ENCODE peak calls at places on chromosomes 11 and 22, in seven cellular contexts. W is C1 segment of cervical spinal cord; R is AG08396; E is activated CD8-positive, alpha-beta memory T cell treated with anti-CD3 and anti-CD28 coated beads for 1 hour; O is stimulated activated CD8-positive, alpha-beta memory T cell treated with anti-CD3 and anti-CD28 coated beads, Interleukin-7, amount 100 ng/mL, for 1 hour; Z is naive thymus-derived CD8-positive, alpha-beta T cell; Q is astrocyte of the spinal cord. S is an unnamed sample.

GRCh38 chr22:36763576-36763975 is 12.3 kb downstream of the IFT27 start:
- DNase-seq in W (no peak), R (no peak), E (no peak), O (no peak), Z (no peak), Q (no peak), S (no peak)

GRCh38 chr11:73244589-73245240 is 26.6 kb downstream of the P2RY2 start:
- DNase-seq in W (no peak), R (no peak), E (no peak), O (no peak), Z (no peak), Q (no peak), S (no peak)

GRCh38 chr22:45608763-45609180 is 62.9 kb upstream of the ATXN10 start:
- DNase-seq in W (no peak), R (peak; percentile 58), E (no peak), O (no peak), Z (no peak), Q (peak; percentile 81), S (no peak)

GRCh38 chr22:44453441-44454112 is 44.5 kb downstream of the RTL6 start:
- DNase-seq in W (no peak), R (no peak), E (no peak), O (no peak), Z (no peak), Q (no peak), S (no peak)

GRCh38 chr11:44275241-44275640 is 34.7 kb downstream of the ALX4 start:
- DNase-seq in W (no peak), R (no peak), E (no peak), O (no peak), Z (no peak), Q (no peak), S (peak; percentile 14)

GRCh38 chr11:71240865-71241691 is 11.3 kb downstream of the SHANK2 start:
- DNase-seq in W (no peak), R (peak; percentile 81), E (no peak), O (no peak), Z (no peak), Q (peak; percentile 78), S (no peak)

GRCh38 chr22:49087163-49087562 is 740.5 kb downstream of the BRD1 start:
- DNase-seq in W (no peak), R (no peak), E (no peak), O (no peak), Z (no peak), Q (no peak), S (no peak)

GRCh38 chr11:65871811-65872548 is 620 bp downstream of the EFEMP2 start:
- DNase-seq in W (no peak), R (peak; percentile 63), E (no peak), O (no peak), Z (no peak), Q (peak; percentile 34), S (no peak)

GRCh38 chr11:65418431-65418680 is 4.2 kb upstream of the NEAT1 start:
- DNase-seq in W (no peak), R (no peak), E (no peak), O (no peak), Z (no peak), Q (no peak), S (no peak)

GRCh38 chr11:117170210-117170609 is 8.3 kb upstream of the SIDT2 start:
- DNase-seq in W (no peak), R (no peak), E (no peak), O (no peak), Z (no peak), Q (no peak), S (no peak)

GRCh38 chr22:30694171-30694637 is 470 bp upstream of the OSBP2 start:
- DNase-seq in W (peak; percentile 62), R (peak; percentile 57), E (no peak), O (no peak), Z (peak; percentile 58), Q (peak; percentile 15), S (peak; percentile 69)

GRCh38 chr11:44568706-44569473 is 3.4 kb downstream of the CD82 start:
- DNase-seq in W (peak; percentile 32), R (peak; percentile 86), E (peak; percentile 68), O (peak; percentile 71), Z (peak; percentile 65), Q (peak; percentile 96), S (peak; percentile 81)

GRCh38 chr11:46026616-46027293 is 94.5 kb downstream of the PHF21A start:
- DNase-seq in W (no peak), R (peak; percentile 55), E (no peak), O (no peak), Z (no peak), Q (peak; percentile 16), S (no peak)

GRCh38 chr11:10285148-10285802 is 8.7 kb downstream of the SBF2 start:
- DNase-seq in W (no peak), R (no peak), E (no peak), O (no peak), Z (no peak), Q (no peak), S (no peak)

GRCh38 chr11:46381046-46381835 is at the start of gene MDK:
- DNase-seq in W (peak; percentile 15), R (peak; percentile 72), E (no peak), O (no peak), Z (no peak), Q (no peak), S (no peak)

GRCh38 chr11:116114198-116114651 is 610.0 kb upstream of the CADM1 start:
- DNase-seq in W (no peak), R (no peak), E (no peak), O (no peak), Z (no peak), Q (no peak), S (no peak)

GRCh38 chr11:67506426-67507032 is 1.4 kb upstream of the PITPNM1 start:
- DNase-seq in W (no peak), R (no peak), E (no peak), O (no peak), Z (no peak), Q (no peak), S (no peak)

GRCh38 chr11:115083129-115083823 is 404.9 kb downstream of the NXPE2 start:
- DNase-seq in W (no peak), R (no peak), E (no peak), O (no peak), Z (no peak), Q (no peak), S (no peak)

GRCh38 chr11:87338046-87338639 is 300.4 kb downstream of the TMEM135 start:
- DNase-seq in W (no peak), R (no peak), E (no peak), O (no peak), Z (no peak), Q (no peak), S (no peak)

GRCh38 chr11:69700278-69701140 is 3.3 kb downstream of the FGF19 start:
- DNase-seq in W (peak; percentile 41), R (peak; percentile 81), E (no peak), O (no peak), Z (no peak), Q (peak; percentile 62), S (no peak)

GRCh38 chr11:104928831-104929230 is 30.6 kb upstream of the CASP12 start:
- DNase-seq in W (no peak), R (no peak), E (no peak), O (no peak), Z (no peak), Q (no peak), S (no peak)

GRCh38 chr11:100769165-100769564 is 82.1 kb downstream of the ARHGAP42 start:
- DNase-seq in W (no peak), R (peak; percentile 5), E (no peak), O (no peak), Z (no peak), Q (no peak), S (no peak)

GRCh38 chr11:77311701-77312100 is 10.2 kb upstream of the GDPD4 start:
- DNase-seq in W (no peak), R (no peak), E (no peak), O (no peak), Z (no peak), Q (no peak), S (no peak)

GRCh38 chr22:38213319-38214247 is 11.8 kb downstream of the MAFF start:
- DNase-seq in W (no peak), R (no peak), E (no peak), O (no peak), Z (no peak), Q (no peak), S (no peak)

GRCh38 chr11:94553938-94554337 is 10.2 kb downstream of the FUT4 start:
- DNase-seq in W (no peak), R (no peak), E (no peak), O (no peak), Z (no peak), Q (peak; percentile 59), S (no peak)

GRCh38 chr22:33747576-33748180 is 172.6 kb downstream of the LARGE1 start:
- DNase-seq in W (no peak), R (no peak), E (no peak), O (no peak), Z (no peak), Q (no peak), S (no peak)

GRCh38 chr22:48342016-48342415 is 1485.7 kb downstream of the BRD1 start:
- DNase-seq in W (no peak), R (no peak), E (no peak), O (no peak), Z (no peak), Q (no peak), S (no peak)

GRCh38 chr22:38316340-38317236 is 645 bp downstream of the CSNK1E start:
- DNase-seq in W (peak; percentile 84), R (peak; percentile 76), E (no peak), O (no peak), Z (peak; percentile 62), Q (peak; percentile 66), S (peak; percentile 80)

GRCh38 chr11:96015911-96016565 is 92.1 kb upstream of the MTMR2 start:
- DNase-seq in W (no peak), R (no peak), E (no peak), O (no peak), Z (peak; percentile 45), Q (no peak), S (no peak)

GRCh38 chr11:93858376-93858775 is 8.0 kb upstream of the VSTM5 start:
- DNase-seq in W (no peak), R (no peak), E (no peak), O (no peak), Z (no peak), Q (no peak), S (no peak)

GRCh38 chr11:116840224-116840745 is 2.9 kb upstream of the APOA1 start:
- DNase-seq in W (no peak), R (no peak), E (no peak), O (no peak), Z (no peak), Q (no peak), S (no peak)

GRCh38 chr22:43014062-43014875 is 680 bp downstream of the PACSIN2 start:
- DNase-seq in W (peak; percentile 48), R (peak; percentile 52), E (no peak), O (no peak), Z (peak; percentile 42), Q (no peak), S (peak; percentile 70)

GRCh38 chr11:46334211-46334610 is 13.1 kb upstream of the DGKZ start:
- DNase-seq in W (no peak), R (no peak), E (no peak), O (no peak), Z (no peak), Q (no peak), S (no peak)

GRCh38 chr22:46039531-46039930 is 62.6 kb upstream of the WNT7B start:
- DNase-seq in W (no peak), R (no peak), E (no peak), O (no peak), Z (no peak), Q (no peak), S (no peak)

GRCh38 chr22:46773074-46773473 is 10.6 kb downstream of the TBC1D22A start:
- DNase-seq in W (no peak), R (no peak), E (no peak), O (no peak), Z (no peak), Q (no peak), S (no peak)

S was measured in B cell.